ENCODE peak calls at places on chromosomes 4 and X, in ten cellular contexts. One of them, this sample, is unnamed.

GRCh38 chr4:54539500-54540029 is 118.2 kb upstream of the KIT start:
- DNase-seq in mucosa of descending colon: peak; percentile 72
- DNase-seq in ovary: peak; percentile 28
- DNase-seq in body of pancreas: peak; percentile 35
- DNase-seq in uterus: no peak
- DNase-seq in Peyer's patch: no peak
- DNase-seq in prostate gland: no peak
- DNase-seq in GM23248: peak; percentile 78
- DNase-seq in heart right ventricle: peak; percentile 33
- DNase-seq in tibial artery: peak; percentile 32
- DNase-seq in this sample: no peak

GRCh38 chr4:164012396-164013027 is 518.0 kb downstream of the TMA16 start:
- DNase-seq in mucosa of descending colon: no peak
- DNase-seq in ovary: no peak
- DNase-seq in body of pancreas: no peak
- DNase-seq in uterus: no peak
- DNase-seq in Peyer's patch: no peak
- DNase-seq in prostate gland: no peak
- DNase-seq in GM23248: no peak
- DNase-seq in heart right ventricle: no peak
- DNase-seq in tibial artery: no peak
- DNase-seq in this sample: no peak

GRCh38 chr4:92776080-92776479 is 472.3 kb downstream of the GRID2 start:
- DNase-seq in mucosa of descending colon: no peak
- DNase-seq in ovary: no peak
- DNase-seq in body of pancreas: no peak
- DNase-seq in uterus: no peak
- DNase-seq in Peyer's patch: no peak
- DNase-seq in prostate gland: no peak
- DNase-seq in GM23248: no peak
- DNase-seq in heart right ventricle: no peak
- DNase-seq in tibial artery: no peak
- DNase-seq in this sample: no peak

GRCh38 chr4:118224239-118224829 is 128.5 kb downstream of the PRSS12 start:
- DNase-seq in mucosa of descending colon: no peak
- DNase-seq in ovary: no peak
- DNase-seq in body of pancreas: no peak
- DNase-seq in uterus: no peak
- DNase-seq in Peyer's patch: no peak
- DNase-seq in prostate gland: no peak
- DNase-seq in GM23248: peak; percentile 70
- DNase-seq in heart right ventricle: no peak
- DNase-seq in tibial artery: no peak
- DNase-seq in this sample: no peak

GRCh38 chr4:88518911-88519310 is 4.7 kb downstream of the PYURF start:
- DNase-seq in mucosa of descending colon: no peak
- DNase-seq in ovary: no peak
- DNase-seq in body of pancreas: no peak
- DNase-seq in uterus: no peak
- DNase-seq in Peyer's patch: no peak
- DNase-seq in prostate gland: no peak
- DNase-seq in GM23248: no peak
- DNase-seq in heart right ventricle: no peak
- DNase-seq in tibial artery: no peak
- DNase-seq in this sample: no peak

GRCh38 chrX:119181491-119181890 is 53.9 kb upstream of the KIAA1210 start:
- DNase-seq in mucosa of descending colon: peak; percentile 37
- DNase-seq in ovary: no peak
- DNase-seq in body of pancreas: no peak
- DNase-seq in uterus: no peak
- DNase-seq in Peyer's patch: no peak
- DNase-seq in prostate gland: peak; percentile 5
- DNase-seq in GM23248: peak; percentile 51
- DNase-seq in heart right ventricle: no peak
- DNase-seq in tibial artery: no peak
- DNase-seq in this sample: no peak

GRCh38 chrX:38595801-38596200 is 34.5 kb downstream of the TSPAN7 start:
- DNase-seq in mucosa of descending colon: no peak
- DNase-seq in ovary: no peak
- DNase-seq in body of pancreas: no peak
- DNase-seq in uterus: no peak
- DNase-seq in Peyer's patch: no peak
- DNase-seq in prostate gland: no peak
- DNase-seq in GM23248: no peak
- DNase-seq in heart right ventricle: no peak
- DNase-seq in tibial artery: no peak
- DNase-seq in this sample: no peak

GRCh38 chr4:72969957-72970356 is 99.6 kb downstream of the COX18 start:
- DNase-seq in mucosa of descending colon: no peak
- DNase-seq in ovary: no peak
- DNase-seq in body of pancreas: no peak
- DNase-seq in uterus: no peak
- DNase-seq in Peyer's patch: no peak
- DNase-seq in prostate gland: peak; percentile 13
- DNase-seq in GM23248: peak; percentile 14
- DNase-seq in heart right ventricle: peak; percentile 7
- DNase-seq in tibial artery: peak; percentile 23
- DNase-seq in this sample: no peak

GRCh38 chrX:125152011-125152410 is 167.7 kb upstream of the TEX13C start:
- DNase-seq in mucosa of descending colon: no peak
- DNase-seq in ovary: no peak
- DNase-seq in body of pancreas: no peak
- DNase-seq in uterus: no peak
- DNase-seq in Peyer's patch: no peak
- DNase-seq in prostate gland: no peak
- DNase-seq in GM23248: no peak
- DNase-seq in heart right ventricle: no peak
- DNase-seq in tibial artery: no peak
- DNase-seq in this sample: no peak

GRCh38 chr4:139278956-139279722 is 886 bp downstream of the MGARP start:
- DNase-seq in mucosa of descending colon: no peak
- DNase-seq in ovary: peak; percentile 31
- DNase-seq in body of pancreas: no peak
- DNase-seq in uterus: no peak
- DNase-seq in Peyer's patch: no peak
- DNase-seq in prostate gland: no peak
- DNase-seq in GM23248: no peak
- DNase-seq in heart right ventricle: no peak
- DNase-seq in tibial artery: no peak
- DNase-seq in this sample: no peak

GRCh38 chr4:182404371-182404770 is 161.2 kb downstream of the TENM3 start:
- DNase-seq in mucosa of descending colon: no peak
- DNase-seq in ovary: no peak
- DNase-seq in body of pancreas: peak; percentile 4
- DNase-seq in uterus: no peak
- DNase-seq in Peyer's patch: no peak
- DNase-seq in prostate gland: no peak
- DNase-seq in GM23248: no peak
- DNase-seq in heart right ventricle: no peak
- DNase-seq in tibial artery: no peak
- DNase-seq in this sample: no peak

GRCh38 chr4:3476341-3476747 is 13.2 kb downstream of the DOK7 start:
- DNase-seq in mucosa of descending colon: peak; percentile 26
- DNase-seq in ovary: no peak
- DNase-seq in body of pancreas: no peak
- DNase-seq in uterus: no peak
- DNase-seq in Peyer's patch: no peak
- DNase-seq in prostate gland: no peak
- DNase-seq in GM23248: no peak
- DNase-seq in heart right ventricle: no peak
- DNase-seq in tibial artery: no peak
- DNase-seq in this sample: no peak

GRCh38 chrX:11792461-11793421 is 34.7 kb downstream of the MSL3 start:
- DNase-seq in mucosa of descending colon: peak; percentile 31
- DNase-seq in ovary: no peak
- DNase-seq in body of pancreas: peak; percentile 3
- DNase-seq in uterus: no peak
- DNase-seq in Peyer's patch: peak; percentile 46
- DNase-seq in prostate gland: peak; percentile 8
- DNase-seq in GM23248: no peak
- DNase-seq in heart right ventricle: peak; percentile 3
- DNase-seq in tibial artery: no peak
- DNase-seq in this sample: no peak

GRCh38 chr4:56261027-56261426 is 126.3 kb downstream of the AASDH start:
- DNase-seq in mucosa of descending colon: no peak
- DNase-seq in ovary: no peak
- DNase-seq in body of pancreas: no peak
- DNase-seq in uterus: no peak
- DNase-seq in Peyer's patch: no peak
- DNase-seq in prostate gland: no peak
- DNase-seq in GM23248: no peak
- DNase-seq in heart right ventricle: no peak
- DNase-seq in tibial artery: no peak
- DNase-seq in this sample: no peak

GRCh38 chr4:150257338-150257737 is 179.1 kb downstream of the DCLK2 start:
- DNase-seq in mucosa of descending colon: peak; percentile 82
- DNase-seq in ovary: no peak
- DNase-seq in body of pancreas: no peak
- DNase-seq in uterus: no peak
- DNase-seq in Peyer's patch: no peak
- DNase-seq in prostate gland: no peak
- DNase-seq in GM23248: no peak
- DNase-seq in heart right ventricle: no peak
- DNase-seq in tibial artery: no peak
- DNase-seq in this sample: no peak
- H3K9me3 ChIP-seq in mucosa of descending colon: no peaks in the 10 kb centered on the region
- H3K9me3 ChIP-seq in ovary: no peaks in the 10 kb centered on the region
- H3K9me3 ChIP-seq in body of pancreas: no peaks in the 10 kb centered on the region
- H3K9me3 ChIP-seq in uterus: no peaks in the 10 kb centered on the region
- H3K9me3 ChIP-seq in Peyer's patch: no peaks in the 10 kb centered on the region
- H3K9me3 ChIP-seq in prostate gland: no peaks in the 10 kb centered on the region
- H3K9me3 ChIP-seq in GM23248: no peaks in the 10 kb centered on the region
- H3K9me3 ChIP-seq in heart right ventricle: no peaks in the 10 kb centered on the region
- H3K9me3 ChIP-seq in tibial artery: no peaks in the 10 kb centered on the region
- H3K9me3 ChIP-seq in this sample: no peaks in the 10 kb centered on the region

DNA sequence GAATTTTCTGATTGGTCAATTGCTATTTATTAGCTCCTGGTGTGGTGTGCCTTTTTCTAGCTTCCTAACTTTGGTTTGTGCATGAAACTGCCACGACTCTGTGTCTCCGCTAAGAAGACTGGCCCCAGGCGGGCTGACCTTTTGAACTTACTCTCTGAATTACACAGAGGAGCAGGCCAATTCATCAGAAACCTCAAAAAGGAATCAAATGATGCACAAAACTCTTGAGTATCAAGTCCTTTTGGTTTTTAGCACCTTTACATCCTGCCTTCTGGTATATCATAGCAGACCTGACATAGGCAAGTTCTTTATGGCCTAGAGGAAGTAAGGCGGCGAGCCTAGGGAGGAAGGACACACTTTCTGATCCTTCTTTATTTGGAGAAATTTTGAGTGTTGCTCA is 17.6 kb downstream of the TKTL1 start:
- DNase-seq in mucosa of descending colon: no peak
- DNase-seq in ovary: no peak
- DNase-seq in body of pancreas: no peak
- DNase-seq in uterus: no peak
- DNase-seq in Peyer's patch: no peak
- DNase-seq in prostate gland: no peak
- DNase-seq in GM23248: no peak
- DNase-seq in heart right ventricle: no peak
- DNase-seq in tibial artery: no peak
- DNase-seq in this sample: no peak
- H3K9me3 ChIP-seq in mucosa of descending colon: no peaks in the 10 kb centered on the region
- H3K9me3 ChIP-seq in ovary: no peaks in the 10 kb centered on the region
- H3K9me3 ChIP-seq in body of pancreas: no peaks in the 10 kb centered on the region
- H3K9me3 ChIP-seq in uterus: no peaks in the 10 kb centered on the region
- H3K9me3 ChIP-seq in Peyer's patch: no peaks in the 10 kb centered on the region
- H3K9me3 ChIP-seq in prostate gland: no peaks in the 10 kb centered on the region
- H3K9me3 ChIP-seq in GM23248: no peaks in the 10 kb centered on the region
- H3K9me3 ChIP-seq in heart right ventricle: no peaks in the 10 kb centered on the region
- H3K9me3 ChIP-seq in tibial artery: no peaks in the 10 kb centered on the region
- H3K9me3 ChIP-seq in this sample: no peaks in the 10 kb centered on the region

GRCh38 chr4:373062-373839 is 35.6 kb downstream of the ZNF141 start:
- DNase-seq in mucosa of descending colon: no peak
- DNase-seq in ovary: no peak
- DNase-seq in body of pancreas: no peak
- DNase-seq in uterus: no peak
- DNase-seq in Peyer's patch: no peak
- DNase-seq in prostate gland: no peak
- DNase-seq in GM23248: no peak
- DNase-seq in heart right ventricle: no peak
- DNase-seq in tibial artery: no peak
- DNase-seq in this sample: no peak
- H3K9me3 ChIP-seq in mucosa of descending colon: peaks cover 99% of the 10 kb centered on the region
- H3K9me3 ChIP-seq in ovary: peaks cover 43% of the 10 kb centered on the region
- H3K9me3 ChIP-seq in body of pancreas: no peaks in the 10 kb centered on the region
- H3K9me3 ChIP-seq in uterus: no peaks in the 10 kb centered on the region
- H3K9me3 ChIP-seq in Peyer's patch: no peaks in the 10 kb centered on the region
- H3K9me3 ChIP-seq in prostate gland: peaks cover 4% of the 10 kb centered on the region
- H3K9me3 ChIP-seq in GM23248: peaks cover 41% of the 10 kb centered on the region
- H3K9me3 ChIP-seq in heart right ventricle: peaks cover 100% of the 10 kb centered on the region
- H3K9me3 ChIP-seq in tibial artery: peaks cover 99% of the 10 kb centered on the region
- H3K9me3 ChIP-seq in this sample: peaks cover 57% of the 10 kb centered on the region

GRCh38 chrX:71996138-71996537 is 85.5 kb downstream of the NHSL2 start:
- DNase-seq in mucosa of descending colon: no peak
- DNase-seq in ovary: no peak
- DNase-seq in body of pancreas: no peak
- DNase-seq in uterus: no peak
- DNase-seq in Peyer's patch: no peak
- DNase-seq in prostate gland: peak; percentile 17
- DNase-seq in GM23248: no peak
- DNase-seq in heart right ventricle: no peak
- DNase-seq in tibial artery: no peak
- DNase-seq in this sample: no peak

GRCh38 chrX:71997320-71997719 is 86.7 kb downstream of the NHSL2 start:
- DNase-seq in mucosa of descending colon: no peak
- DNase-seq in ovary: no peak
- DNase-seq in body of pancreas: no peak
- DNase-seq in uterus: no peak
- DNase-seq in Peyer's patch: no peak
- DNase-seq in prostate gland: no peak
- DNase-seq in GM23248: no peak
- DNase-seq in heart right ventricle: no peak
- DNase-seq in tibial artery: no peak
- DNase-seq in this sample: no peak

GRCh38 chrX:71995122-71995521 is 84.5 kb downstream of the NHSL2 start:
- DNase-seq in mucosa of descending colon: no peak
- DNase-seq in ovary: no peak
- DNase-seq in body of pancreas: no peak
- DNase-seq in uterus: no peak
- DNase-seq in Peyer's patch: no peak
- DNase-seq in prostate gland: no peak
- DNase-seq in GM23248: peak; percentile 10
- DNase-seq in heart right ventricle: no peak
- DNase-seq in tibial artery: no peak
- DNase-seq in this sample: no peak

GRCh38 chrX:71998836-71999509 is 88.3 kb downstream of the NHSL2 start:
- DNase-seq in mucosa of descending colon: no peak
- DNase-seq in ovary: no peak
- DNase-seq in body of pancreas: peak; percentile 27
- DNase-seq in uterus: peak; percentile 43
- DNase-seq in Peyer's patch: peak; percentile 23
- DNase-seq in prostate gland: no peak
- DNase-seq in GM23248: peak; percentile 51
- DNase-seq in heart right ventricle: peak; percentile 19
- DNase-seq in tibial artery: peak; percentile 38
- DNase-seq in this sample: no peak

DNA sequence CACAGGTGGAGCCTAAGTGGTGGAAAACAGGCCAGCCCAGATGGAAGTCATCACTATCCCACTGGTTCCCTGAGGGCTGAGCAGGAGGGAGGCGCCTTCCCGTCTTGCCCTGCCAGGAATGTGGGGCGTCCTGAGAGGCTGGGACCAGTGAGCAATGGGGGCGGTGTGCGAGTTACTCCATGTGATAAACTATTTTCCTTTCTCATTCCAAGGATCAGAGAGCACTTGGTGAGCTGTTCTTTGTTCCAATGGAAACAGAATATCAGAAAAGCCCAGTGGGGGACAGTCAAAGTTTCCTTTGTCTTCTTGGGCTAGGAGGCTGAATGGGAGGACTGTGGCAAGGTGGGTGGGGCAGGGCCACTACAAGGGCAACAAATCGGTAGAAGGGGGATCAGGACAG is 86.2 kb downstream of the NHSL2 start:
- DNase-seq in mucosa of descending colon: no peak
- DNase-seq in ovary: no peak
- DNase-seq in body of pancreas: peak; percentile 43
- DNase-seq in uterus: peak; percentile 45
- DNase-seq in Peyer's patch: no peak
- DNase-seq in prostate gland: no peak
- DNase-seq in GM23248: peak; percentile 46
- DNase-seq in heart right ventricle: peak; percentile 38
- DNase-seq in tibial artery: peak; percentile 70
- DNase-seq in this sample: no peak
- H3K9me3 ChIP-seq in mucosa of descending colon: no peaks in the 10 kb centered on the region
- H3K9me3 ChIP-seq in ovary: no peaks in the 10 kb centered on the region
- H3K9me3 ChIP-seq in body of pancreas: no peaks in the 10 kb centered on the region
- H3K9me3 ChIP-seq in uterus: no peaks in the 10 kb centered on the region
- H3K9me3 ChIP-seq in Peyer's patch: no peaks in the 10 kb centered on the region
- H3K9me3 ChIP-seq in prostate gland: no peaks in the 10 kb centered on the region
- H3K9me3 ChIP-seq in GM23248: no peaks in the 10 kb centered on the region
- H3K9me3 ChIP-seq in heart right ventricle: no peaks in the 10 kb centered on the region
- H3K9me3 ChIP-seq in tibial artery: no peaks in the 10 kb centered on the region
- H3K9me3 ChIP-seq in this sample: no peaks in the 10 kb centered on the region